ENCODE peak calls at places on chromosomes 5 and 9, in four cellular contexts. One of them, this sample, is unnamed.

GRCh38 chr9:131707677-131708612 is 31.9 kb downstream of the RAPGEF1 start:
- DNase-seq in activated B cell treated with CpG ODN at 0.5 μM for 24 hours: no peak
- DNase-seq in heart right ventricle: peak; percentile 76
- DNase-seq in SK-MEL-5: no peak
- DNase-seq in this sample: peak; percentile 83

GRCh38 chr9:72954431-72955420 is 1.9 kb upstream of the ALDH1A1 start:
- DNase-seq in SK-MEL-5: no peak
- DNase-seq in heart right ventricle: no peak
- DNase-seq in activated B cell treated with CpG ODN at 0.5 μM for 24 hours: no peak
- DNase-seq in this sample: no peak

GRCh38 chr5:56326770-56327169 is 93.6 kb upstream of the ANKRD55 start:
- DNase-seq in activated B cell treated with CpG ODN at 0.5 μM for 24 hours: no peak
- DNase-seq in heart right ventricle: no peak
- DNase-seq in SK-MEL-5: no peak
- DNase-seq in this sample: no peak

GRCh38 chr9:76336027-76336426 is 58.2 kb downstream of the RFK start:
- DNase-seq in heart right ventricle: no peak
- DNase-seq in activated B cell treated with CpG ODN at 0.5 μM for 24 hours: no peak
- DNase-seq in SK-MEL-5: no peak
- DNase-seq in this sample: no peak

GRCh38 chr9:129320575-129321311 is 142.7 kb upstream of the IER5L start:
- DNase-seq in heart right ventricle: peak; percentile 68
- DNase-seq in activated B cell treated with CpG ODN at 0.5 μM for 24 hours: peak; percentile 42
- DNase-seq in SK-MEL-5: no peak
- DNase-seq in this sample: peak; percentile 54

GRCh38 chr5:95901676-95902646 is 59.7 kb downstream of the ELL2 start:
- DNase-seq in activated B cell treated with CpG ODN at 0.5 μM for 24 hours: no peak
- DNase-seq in SK-MEL-5: no peak
- DNase-seq in heart right ventricle: no peak
- DNase-seq in this sample: no peak

GRCh38 chr5:132865668-132866341 is 464 bp downstream of the GDF9 start:
- DNase-seq in SK-MEL-5: no peak
- DNase-seq in heart right ventricle: no peak
- DNase-seq in activated B cell treated with CpG ODN at 0.5 μM for 24 hours: no peak
- DNase-seq in this sample: no peak

GRCh38 chr9:71079451-71079850 is 42.0 kb downstream of the TRPM3 start:
- DNase-seq in heart right ventricle: no peak
- DNase-seq in SK-MEL-5: no peak
- DNase-seq in activated B cell treated with CpG ODN at 0.5 μM for 24 hours: no peak
- DNase-seq in this sample: no peak

GRCh38 chr9:1051286-1052118 is 1.3 kb downstream of the DMRT2 start:
- DNase-seq in SK-MEL-5: no peak
- DNase-seq in heart right ventricle: peak; percentile 42
- DNase-seq in activated B cell treated with CpG ODN at 0.5 μM for 24 hours: no peak
- DNase-seq in this sample: no peak

GRCh38 chr5:147763791-147764525 is 18.6 kb downstream of the JAKMIP2 start:
- DNase-seq in activated B cell treated with CpG ODN at 0.5 μM for 24 hours: no peak
- DNase-seq in heart right ventricle: no peak
- DNase-seq in SK-MEL-5: peak; percentile 40
- DNase-seq in this sample: no peak

GRCh38 chr5:79133657-79134451 is 22.2 kb downstream of the BHMT start:
- DNase-seq in SK-MEL-5: peak; percentile 82
- DNase-seq in heart right ventricle: peak; percentile 34
- DNase-seq in activated B cell treated with CpG ODN at 0.5 μM for 24 hours: no peak
- DNase-seq in this sample: peak; percentile 93

This sample was measured in OCI-M1.